ENCODE peak calls at places on chromosomes 2 and 18, in six cellular contexts. R, N, D, O, W and F are unnamed samples.

GRCh38 chr2:235394278-235394828 is 99.5 kb upstream of the AGAP1 start:
- DNase-seq in O (no peak), D (no peak), N (no peak), R (no peak), W (peak; percentile 92), F (peak; percentile 81)

GRCh38 chr2:219058541-219059374 is 2.0 kb downstream of the IHH start:
- DNase-seq in N (no peak), R (peak; percentile 62), D (peak; percentile 95), W (no peak), O (no peak), F (peak; percentile 44)

GRCh38 chr2:206805922-206806607 is 40.7 kb downstream of the FASTKD2 start:
- DNase-seq in W (peak; percentile 61), R (no peak), D (no peak), O (no peak), N (no peak), F (peak; percentile 11)

GRCh38 chr2:104444392-104444791 is 409.5 kb upstream of the POU3F3 start:
- DNase-seq in W (peak; percentile 19), D (peak; percentile 71), N (no peak), R (no peak), O (no peak), F (peak; percentile 59)

GRCh38 chr2:58448065-58448507 is 207.0 kb upstream of the FANCL start:
- DNase-seq in D (no peak), O (peak; percentile 32), R (no peak), N (peak; percentile 43), W (peak; percentile 73), F (peak; percentile 80)

GRCh38 chr2:239189711-239190131 is 211.1 kb downstream of the HDAC4 start:
- DNase-seq in R (no peak), D (peak; percentile 44), N (no peak), O (peak; percentile 16), W (no peak), F (no peak)

GRCh38 chr2:48454504-48454903 is 75.5 kb upstream of the STON1 start:
- DNase-seq in R (no peak), O (no peak), N (peak; percentile 79), D (no peak), W (peak; percentile 53), F (peak; percentile 40)

GRCh38 chr2:236512902-236513433 is 56.7 kb upstream of the ACKR3 start:
- DNase-seq in W (peak; percentile 57), O (peak; percentile 57), N (peak; percentile 30), D (peak; percentile 86), R (peak; percentile 76), F (peak; percentile 67)

GRCh38 chr2:20093263-20094141 is 42.1 kb upstream of the LAPTM4A start:
- DNase-seq in N (no peak), R (no peak), O (peak; percentile 66), D (peak; percentile 92), W (peak; percentile 85), F (peak; percentile 90)

GRCh38 chr2:124120246-124120645 is 95.2 kb downstream of the CNTNAP5 start:
- DNase-seq in O (no peak), W (no peak), D (no peak), N (no peak), R (no peak), F (no peak)

GRCh38 chr2:140990416-140990815 is 1140.4 kb downstream of the LRP1B start:
- DNase-seq in D (peak; percentile 19), O (no peak), W (peak; percentile 92), N (no peak), R (no peak), F (peak; percentile 75)

GRCh38 chr2:23554054-23554697 is 169.2 kb downstream of the KLHL29 start:
- DNase-seq in R (no peak), W (peak; percentile 61), D (peak; percentile 76), N (no peak), O (peak; percentile 68), F (peak; percentile 45)

GRCh38 chr2:105873721-105874120 is 129.0 kb downstream of the NCK2 start:
- DNase-seq in D (peak; percentile 98), W (peak; percentile 89), N (no peak), O (no peak), R (peak; percentile 80), F (peak; percentile 73)

GRCh38 chr18:35732652-35733051 is 151.1 kb downstream of the GALNT1 start:
- DNase-seq in N (no peak), W (peak; percentile 77), R (no peak), D (no peak), O (no peak), F (peak; percentile 81)

GRCh38 chr2:221529943-221530652 is 42.0 kb downstream of the EPHA4 start:
- DNase-seq in R (no peak), D (peak; percentile 81), O (no peak), W (peak; percentile 90), N (no peak), F (peak; percentile 89)

GRCh38 chr2:239660390-239661228 is 259.8 kb upstream of the HDAC4 start:
- DNase-seq in N (no peak), R (peak; percentile 26), D (peak; percentile 46), O (no peak), W (no peak), F (peak; percentile 13)

GRCh38 chr2:128808462-128809255 is 490.0 kb upstream of the HS6ST1 start:
- DNase-seq in O (no peak), W (peak; percentile 65), R (no peak), D (no peak), N (no peak), F (peak; percentile 75)

GRCh38 chr18:3579701-3580100 is 129.7 kb downstream of the TGIF1 start:
- DNase-seq in R (no peak), D (peak; percentile 92), W (peak; percentile 98), N (no peak), O (no peak), F (peak; percentile 85)

GRCh38 chr18:7000484-7001096 is 117.0 kb downstream of the LAMA1 start:
- DNase-seq in D (no peak), O (no peak), R (no peak), N (peak; percentile 0), W (peak; percentile 18), F (peak; percentile 56)

GRCh38 chr18:54801374-54801773 is 26.9 kb upstream of the RAB27B start:
- DNase-seq in O (no peak), N (no peak), W (peak; percentile 15), R (no peak), D (no peak), F (no peak)

GRCh38 chr18:23970161-23971153 is 44.1 kb upstream of the TTC39C start:
- DNase-seq in W (no peak), R (no peak), O (no peak), D (no peak), N (no peak), F (no peak)

GRCh38 chr2:235468978-235469694 is 24.7 kb upstream of the AGAP1 start:
- DNase-seq in W (peak; percentile 95), D (peak; percentile 93), N (no peak), O (no peak), R (no peak), F (peak; percentile 97)

GRCh38 chr2:101328474-101329007 is 20.0 kb upstream of the RNF149 start:
- DNase-seq in N (peak; percentile 99), R (no peak), D (no peak), O (no peak), W (peak; percentile 61), F (peak; percentile 55)

GRCh38 chr2:43206602-43207001 is 19.8 kb downstream of the ZFP36L2 start:
- DNase-seq in W (no peak), R (no peak), N (no peak), D (peak; percentile 41), O (no peak), F (no peak)

GRCh38 chr2:186274936-186275575 is 211.0 kb upstream of the ZC3H15 start:
- DNase-seq in D (peak; percentile 67), R (no peak), N (no peak), O (no peak), W (peak; percentile 63), F (peak; percentile 58)

GRCh38 chr2:240685771-240686371 is 3.2 kb upstream of the AQP12B start:
- DNase-seq in D (peak; percentile 76), R (peak; percentile 47), N (no peak), O (no peak), W (no peak), F (no peak)

GRCh38 chr2:238970553-238971081 is 122.7 kb downstream of the TWIST2 start:
- DNase-seq in N (peak; percentile 8), R (peak; percentile 77), D (peak; percentile 95), W (peak; percentile 72), O (peak; percentile 78), F (peak; percentile 72)

GRCh38 chr2:111523009-111523408 is 361.0 kb downstream of the ANAPC1 start:
- DNase-seq in D (no peak), W (no peak), N (no peak), R (no peak), O (no peak), F (no peak)

GRCh38 chr2:95056461-95057459 is 31.3 kb downstream of the MAL start:
- DNase-seq in R (no peak), W (no peak), N (no peak), O (no peak), D (peak; percentile 90), F (peak; percentile 34)

GRCh38 chr2:187774551-187775071 is 220.4 kb upstream of the TFPI start:
- DNase-seq in R (no peak), W (peak; percentile 63), D (peak; percentile 32), O (no peak), N (no peak), F (peak; percentile 64)

GRCh38 chr2:188819781-188820180 is 154.4 kb upstream of the COL3A1 start:
- DNase-seq in W (no peak), O (no peak), D (no peak), R (no peak), N (no peak), F (no peak)

GRCh38 chr2:134425723-134426496 is 172.0 kb downstream of the MGAT5 start:
- DNase-seq in O (no peak), D (no peak), R (no peak), W (no peak), N (no peak), F (no peak)

GRCh38 chr18:35703043-35703688 is 121.6 kb downstream of the GALNT1 start:
- DNase-seq in R (no peak), W (no peak), N (no peak), D (no peak), O (no peak), F (peak; percentile 40)

GRCh38 chr18:3923750-3924149 is 473.8 kb downstream of the TGIF1 start:
- DNase-seq in R (no peak), O (no peak), N (no peak), W (peak; percentile 88), D (no peak), F (peak; percentile 85)

GRCh38 chr18:7516505-7517117 is 50.5 kb upstream of the PTPRM start:
- DNase-seq in D (no peak), O (no peak), N (no peak), R (no peak), W (no peak), F (no peak)

GRCh38 chr2:212539145-212539880 is 711 bp upstream of the ERBB4 start:
- DNase-seq in W (no peak), N (no peak), O (peak; percentile 23), D (peak; percentile 84), R (no peak), F (peak; percentile 63)

GRCh38 chr2:84880645-84881521 is at the start of gene TRABD2A:
- DNase-seq in N (no peak), O (peak; percentile 65), R (peak; percentile 85), W (peak; percentile 59), D (peak; percentile 81), F (peak; percentile 57)

GRCh38 chr2:106959975-106960632 is 74.1 kb upstream of the ST6GAL2 start:
- DNase-seq in R (no peak), D (peak; percentile 50), O (no peak), N (no peak), W (peak; percentile 25), F (peak; percentile 71)

GRCh38 chr2:120562218-120563005 is 173.3 kb upstream of the GLI2 start:
- DNase-seq in O (no peak), D (no peak), W (no peak), N (no peak), R (no peak), F (no peak)

GRCh38 chr2:157413342-157414035 is 30.4 kb downstream of the CYTIP start:
- DNase-seq in D (no peak), O (no peak), N (no peak), R (no peak), W (no peak), F (no peak)